ENCODE peak calls at places on chromosomes 1 and 21, in seven cellular contexts. One of them, this sample, is unnamed.

GRCh38 chr1:22143586-22144033 is 713 bp upstream of the WNT4 start:
- DNase-seq in endothelial cell of umbilical vein: no peak
- DNase-seq in NCI-H1105: no peak
- DNase-seq in HEK293T: no peak
- DNase-seq in fibroblast of pulmonary artery: no peak
- DNase-seq in IMR-90: no peak
- DNase-seq in NCI-H1417: no peak
- DNase-seq in this sample: no peak

GRCh38 chr1:7022058-7022457 is 236.8 kb downstream of the CAMTA1 start:
- DNase-seq in endothelial cell of umbilical vein: no peak
- DNase-seq in NCI-H1105: no peak
- DNase-seq in IMR-90: no peak
- DNase-seq in HEK293T: no peak
- DNase-seq in fibroblast of pulmonary artery: no peak
- DNase-seq in NCI-H1417: no peak
- DNase-seq in this sample: no peak

GRCh38 chr1:198267921-198268320 is 111.1 kb downstream of the NEK7 start:
- DNase-seq in NCI-H1417: no peak
- DNase-seq in NCI-H1105: no peak
- DNase-seq in fibroblast of pulmonary artery: peak
- DNase-seq in endothelial cell of umbilical vein: peak
- DNase-seq in HEK293T: no peak
- DNase-seq in IMR-90: peak
- DNase-seq in this sample: peak

GRCh38 chr1:18134324-18135046 is 26.9 kb downstream of the IGSF21 start:
- DNase-seq in HEK293T: no peak
- DNase-seq in NCI-H1417: peak
- DNase-seq in IMR-90: no peak
- DNase-seq in fibroblast of pulmonary artery: no peak
- DNase-seq in endothelial cell of umbilical vein: no peak
- DNase-seq in NCI-H1105: no peak
- DNase-seq in this sample: no peak

GRCh38 chr1:64834734-64835133 is 89.9 kb downstream of the RAVER2 start:
- DNase-seq in endothelial cell of umbilical vein: no peak
- DNase-seq in NCI-H1417: no peak
- DNase-seq in IMR-90: peak
- DNase-seq in NCI-H1105: no peak
- DNase-seq in HEK293T: no peak
- DNase-seq in fibroblast of pulmonary artery: peak
- DNase-seq in this sample: peak

GRCh38 chr1:29789221-29789909 is 553.0 kb downstream of the PTPRU start:
- DNase-seq in NCI-H1105: no peak
- DNase-seq in IMR-90: peak
- DNase-seq in NCI-H1417: no peak
- DNase-seq in endothelial cell of umbilical vein: no peak
- DNase-seq in fibroblast of pulmonary artery: no peak
- DNase-seq in HEK293T: peak
- DNase-seq in this sample: peak

GRCh38 chr1:94067196-94067595 is 53.8 kb downstream of the ABCA4 start:
- DNase-seq in endothelial cell of umbilical vein: peak
- DNase-seq in fibroblast of pulmonary artery: peak
- DNase-seq in NCI-H1105: no peak
- DNase-seq in HEK293T: no peak
- DNase-seq in IMR-90: peak
- DNase-seq in NCI-H1417: no peak
- DNase-seq in this sample: peak

GRCh38 chr1:167631386-167631941 is 1.4 kb downstream of the RCSD1 start:
- DNase-seq in fibroblast of pulmonary artery: no peak
- DNase-seq in HEK293T: no peak
- DNase-seq in NCI-H1417: no peak
- DNase-seq in IMR-90: no peak
- DNase-seq in NCI-H1105: no peak
- DNase-seq in endothelial cell of umbilical vein: no peak
- DNase-seq in this sample: no peak

GRCh38 chr1:170414989-170415733 is 116.8 kb upstream of the GORAB start:
- DNase-seq in HEK293T: no peak
- DNase-seq in IMR-90: peak
- DNase-seq in NCI-H1105: no peak
- DNase-seq in NCI-H1417: no peak
- DNase-seq in endothelial cell of umbilical vein: no peak
- DNase-seq in fibroblast of pulmonary artery: peak
- DNase-seq in this sample: peak

GRCh38 chr21:45442276-45442675 is 37.3 kb downstream of the COL18A1 start:
- DNase-seq in endothelial cell of umbilical vein: no peak
- DNase-seq in NCI-H1105: no peak
- DNase-seq in IMR-90: no peak
- DNase-seq in NCI-H1417: no peak
- DNase-seq in fibroblast of pulmonary artery: no peak
- DNase-seq in HEK293T: no peak
- DNase-seq in this sample: no peak

GRCh38 chr1:222815367-222815765 is 527 bp downstream of the DISP1 start:
- DNase-seq in NCI-H1417: no peak
- DNase-seq in endothelial cell of umbilical vein: no peak
- DNase-seq in HEK293T: peak
- DNase-seq in fibroblast of pulmonary artery: peak
- DNase-seq in NCI-H1105: no peak
- DNase-seq in IMR-90: no peak
- DNase-seq in this sample: peak

GRCh38 chr1:154943649-154944421 is 7.3 kb upstream of the PMVK start:
- DNase-seq in NCI-H1105: peak
- DNase-seq in endothelial cell of umbilical vein: peak
- DNase-seq in HEK293T: peak
- DNase-seq in NCI-H1417: peak
- DNase-seq in IMR-90: peak
- DNase-seq in fibroblast of pulmonary artery: peak
- DNase-seq in this sample: peak

GRCh38 chr1:62281922-62282555 is 37.2 kb downstream of the KANK4 start:
- DNase-seq in NCI-H1417: no peak
- DNase-seq in fibroblast of pulmonary artery: no peak
- DNase-seq in HEK293T: no peak
- DNase-seq in NCI-H1105: no peak
- DNase-seq in IMR-90: no peak
- DNase-seq in endothelial cell of umbilical vein: no peak
- DNase-seq in this sample: peak

GRCh38 chr1:2848006-2848670 is 46.6 kb upstream of the TTC34 start:
- DNase-seq in NCI-H1105: no peak
- DNase-seq in HEK293T: no peak
- DNase-seq in endothelial cell of umbilical vein: no peak
- DNase-seq in fibroblast of pulmonary artery: no peak
- DNase-seq in NCI-H1417: no peak
- DNase-seq in IMR-90: no peak
- DNase-seq in this sample: no peak

GRCh38 chr1:221157026-221157761 is 278.0 kb downstream of the HLX start:
- DNase-seq in NCI-H1417: peak
- DNase-seq in NCI-H1105: peak
- DNase-seq in IMR-90: no peak
- DNase-seq in HEK293T: no peak
- DNase-seq in endothelial cell of umbilical vein: no peak
- DNase-seq in fibroblast of pulmonary artery: no peak
- DNase-seq in this sample: no peak

GRCh38 chr1:52348704-52349301 is 17.2 kb downstream of the CC2D1B start:
- DNase-seq in fibroblast of pulmonary artery: peak
- DNase-seq in NCI-H1105: peak
- DNase-seq in NCI-H1417: peak
- DNase-seq in IMR-90: peak
- DNase-seq in endothelial cell of umbilical vein: peak
- DNase-seq in HEK293T: peak
- DNase-seq in this sample: peak

GRCh38 chr1:204089044-204089751 is 16.3 kb downstream of the SOX13 start:
- DNase-seq in IMR-90: no peak
- DNase-seq in endothelial cell of umbilical vein: peak
- DNase-seq in HEK293T: no peak
- DNase-seq in NCI-H1105: no peak
- DNase-seq in NCI-H1417: no peak
- DNase-seq in fibroblast of pulmonary artery: peak
- DNase-seq in this sample: peak

GRCh38 chr1:46246548-46247432 is 773 bp upstream of the RAD54L start:
- DNase-seq in HEK293T: peak
- DNase-seq in NCI-H1105: no peak
- DNase-seq in IMR-90: peak
- DNase-seq in endothelial cell of umbilical vein: no peak
- DNase-seq in fibroblast of pulmonary artery: peak
- DNase-seq in NCI-H1417: no peak
- DNase-seq in this sample: peak

GRCh38 chr1:243712242-243712641 is 137.8 kb downstream of the AKT3 start:
- DNase-seq in HEK293T: no peak
- DNase-seq in NCI-H1105: no peak
- DNase-seq in fibroblast of pulmonary artery: no peak
- DNase-seq in IMR-90: no peak
- DNase-seq in NCI-H1417: peak
- DNase-seq in endothelial cell of umbilical vein: no peak
- DNase-seq in this sample: no peak

GRCh38 chr1:177871633-177872562 is 98.0 kb downstream of the SEC16B start:
- DNase-seq in IMR-90: no peak
- DNase-seq in HEK293T: no peak
- DNase-seq in NCI-H1105: no peak
- DNase-seq in NCI-H1417: peak
- DNase-seq in fibroblast of pulmonary artery: no peak
- DNase-seq in endothelial cell of umbilical vein: no peak
- DNase-seq in this sample: no peak

GRCh38 chr1:246695136-246695535 is 29.1 kb upstream of the SCCPDH start:
- DNase-seq in NCI-H1105: no peak
- DNase-seq in HEK293T: no peak
- DNase-seq in fibroblast of pulmonary artery: no peak
- DNase-seq in IMR-90: peak
- DNase-seq in NCI-H1417: no peak
- DNase-seq in endothelial cell of umbilical vein: no peak
- DNase-seq in this sample: no peak

GRCh38 chr1:41813220-41813619 is 105.5 kb downstream of the HIVEP3 start:
- DNase-seq in endothelial cell of umbilical vein: no peak
- DNase-seq in HEK293T: no peak
- DNase-seq in IMR-90: no peak
- DNase-seq in fibroblast of pulmonary artery: no peak
- DNase-seq in NCI-H1417: no peak
- DNase-seq in NCI-H1105: no peak
- DNase-seq in this sample: peak

GRCh38 chr1:155437405-155437804 is 116.7 kb downstream of the RUSC1 start:
- DNase-seq in NCI-H1105: no peak
- DNase-seq in fibroblast of pulmonary artery: no peak
- DNase-seq in HEK293T: no peak
- DNase-seq in endothelial cell of umbilical vein: no peak
- DNase-seq in IMR-90: no peak
- DNase-seq in NCI-H1417: no peak
- DNase-seq in this sample: no peak

GRCh38 chr1:92698932-92699331 is 86.0 kb downstream of the EVI5 start:
- DNase-seq in NCI-H1105: no peak
- DNase-seq in IMR-90: no peak
- DNase-seq in fibroblast of pulmonary artery: no peak
- DNase-seq in NCI-H1417: no peak
- DNase-seq in HEK293T: no peak
- DNase-seq in endothelial cell of umbilical vein: no peak
- DNase-seq in this sample: no peak

GRCh38 chr1:85579619-85580018 is 942 bp upstream of the CCN1 start:
- DNase-seq in NCI-H1417: no peak
- DNase-seq in IMR-90: peak
- DNase-seq in HEK293T: no peak
- DNase-seq in endothelial cell of umbilical vein: peak
- DNase-seq in fibroblast of pulmonary artery: peak
- DNase-seq in NCI-H1105: no peak
- DNase-seq in this sample: peak

GRCh38 chr1:200215350-200215749 is 187.8 kb downstream of the NR5A2 start:
- DNase-seq in fibroblast of pulmonary artery: no peak
- DNase-seq in NCI-H1417: no peak
- DNase-seq in endothelial cell of umbilical vein: no peak
- DNase-seq in HEK293T: no peak
- DNase-seq in IMR-90: no peak
- DNase-seq in NCI-H1105: no peak
- DNase-seq in this sample: no peak